ENCODE peak calls at places on chromosomes 2 and 18, in four cellular contexts. One of them, this sample, is unnamed.

GRCh38 chr18:79792096-79792987 is 5.4 kb upstream of the KCNG2 start:
- DNase-seq in trophoblast cell: no peak
- DNase-seq in neural progenitor cell: no peak
- DNase-seq in mammary epithelial cell: no peak
- DNase-seq in this sample: no peak

GRCh38 chr18:24683965-24684364 is 223.5 kb downstream of the HRH4 start:
- DNase-seq in trophoblast cell: no peak
- DNase-seq in neural progenitor cell: no peak
- DNase-seq in mammary epithelial cell: peak
- DNase-seq in this sample: no peak

GRCh38 chr2:62266433-62267038 is 70.6 kb downstream of the B3GNT2 start:
- DNase-seq in trophoblast cell: peak
- DNase-seq in neural progenitor cell: peak
- DNase-seq in mammary epithelial cell: peak
- DNase-seq in this sample: peak

GRCh38 chr2:218648473-218649100 is 10.8 kb downstream of the ZNF142 start:
- DNase-seq in trophoblast cell: peak
- DNase-seq in neural progenitor cell: peak
- DNase-seq in mammary epithelial cell: peak
- DNase-seq in this sample: peak

GRCh38 chr2:174970092-174970491 is 35.1 kb downstream of the CHN1 start:
- DNase-seq in trophoblast cell: peak
- DNase-seq in neural progenitor cell: no peak
- DNase-seq in mammary epithelial cell: peak
- DNase-seq in this sample: peak

GRCh38 chr2:64731746-64732145 is 78.0 kb upstream of the SERTAD2 start:
- DNase-seq in trophoblast cell: no peak
- DNase-seq in neural progenitor cell: no peak
- DNase-seq in mammary epithelial cell: no peak
- DNase-seq in this sample: no peak

GRCh38 chr2:215401896-215402379 is 33.9 kb downstream of the FN1 start:
- DNase-seq in trophoblast cell: no peak
- DNase-seq in neural progenitor cell: no peak
- DNase-seq in mammary epithelial cell: peak
- DNase-seq in this sample: peak

GRCh38 chr2:12487253-12488004 is 229.3 kb upstream of the TRIB2 start:
- DNase-seq in trophoblast cell: no peak
- DNase-seq in neural progenitor cell: no peak
- DNase-seq in mammary epithelial cell: no peak
- DNase-seq in this sample: no peak

GRCh38 chr2:217047209-217047998 is 187.5 kb upstream of the TNP1 start:
- DNase-seq in trophoblast cell: no peak
- DNase-seq in neural progenitor cell: no peak
- DNase-seq in mammary epithelial cell: no peak
- DNase-seq in this sample: peak

GRCh38 chr2:127115471-127116199 is 8.7 kb upstream of the BIN1 start:
- DNase-seq in trophoblast cell: no peak
- DNase-seq in neural progenitor cell: no peak
- DNase-seq in mammary epithelial cell: no peak
- DNase-seq in this sample: no peak

GRCh38 chr2:121409388-121409787 is 121.3 kb upstream of the RNU4ATAC start:
- DNase-seq in trophoblast cell: no peak
- DNase-seq in neural progenitor cell: no peak
- DNase-seq in mammary epithelial cell: no peak
- DNase-seq in this sample: no peak

GRCh38 chr2:216989335-216990129 is 129.7 kb upstream of the TNP1 start:
- DNase-seq in trophoblast cell: no peak
- DNase-seq in neural progenitor cell: no peak
- DNase-seq in mammary epithelial cell: peak
- DNase-seq in this sample: peak

GRCh38 chr2:232562515-232563151 is 12.1 kb downstream of the EIF4E2 start:
- DNase-seq in trophoblast cell: peak
- DNase-seq in neural progenitor cell: no peak
- DNase-seq in mammary epithelial cell: no peak
- DNase-seq in this sample: no peak

GRCh38 chr2:86443601-86444000 is 2.4 kb downstream of the KDM3A start:
- DNase-seq in trophoblast cell: no peak
- DNase-seq in neural progenitor cell: no peak
- DNase-seq in mammary epithelial cell: no peak
- DNase-seq in this sample: no peak
- H3K9ac ChIP-seq in trophoblast cell: no peak
- H3K9ac ChIP-seq in neural progenitor cell: no peak
- H3K9ac ChIP-seq in mammary epithelial cell: no peak
- H3K9ac ChIP-seq in this sample: no peak

GRCh38 chr18:3458952-3459853 is 9.2 kb downstream of the TGIF1 start:
- DNase-seq in trophoblast cell: peak
- DNase-seq in neural progenitor cell: no peak
- DNase-seq in mammary epithelial cell: peak
- DNase-seq in this sample: peak
- H3K4me2 ChIP-seq in trophoblast cell: no peak
- H3K4me2 ChIP-seq in neural progenitor cell: peak
- H3K4me2 ChIP-seq in mammary epithelial cell: no peak
- H3K4me2 ChIP-seq in this sample: peak

GRCh38 chr2:43210467-43211303 is 15.7 kb downstream of the ZFP36L2 start:
- DNase-seq in trophoblast cell: no peak
- DNase-seq in neural progenitor cell: no peak
- DNase-seq in mammary epithelial cell: no peak
- DNase-seq in this sample: peak
- H3K9ac ChIP-seq in trophoblast cell: no peak
- H3K9ac ChIP-seq in neural progenitor cell: no peak
- H3K9ac ChIP-seq in mammary epithelial cell: no peak
- H3K9ac ChIP-seq in this sample: no peak

GRCh38 chr2:28994074-28994473 is 13.0 kb downstream of the TOGARAM2 start:
- DNase-seq in trophoblast cell: no peak
- DNase-seq in neural progenitor cell: no peak
- DNase-seq in mammary epithelial cell: no peak
- DNase-seq in this sample: no peak
- H3K4me2 ChIP-seq in trophoblast cell: no peak
- H3K4me2 ChIP-seq in neural progenitor cell: no peak
- H3K4me2 ChIP-seq in mammary epithelial cell: no peak
- H3K4me2 ChIP-seq in this sample: no peak

DNA sequence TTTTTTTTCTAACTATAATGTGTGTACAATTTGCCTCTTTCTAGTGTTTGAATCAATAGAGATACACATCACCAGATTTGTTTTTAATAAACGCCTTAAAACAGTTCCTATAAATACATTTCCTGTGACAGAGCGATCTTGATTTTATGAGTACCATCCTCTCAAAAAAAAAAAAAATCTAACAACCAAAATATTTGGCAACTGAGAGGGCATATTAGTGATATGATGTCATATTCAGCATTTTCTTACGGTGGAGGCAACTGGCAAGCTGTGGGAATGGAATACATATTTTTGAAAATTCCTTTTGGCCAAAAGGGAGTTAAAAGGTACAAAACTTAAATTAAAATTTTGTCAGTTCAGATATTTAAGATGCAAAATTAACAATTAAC is 268.5 kb downstream of the TCF4 start:
- DNase-seq in trophoblast cell: no peak
- DNase-seq in neural progenitor cell: no peak
- DNase-seq in mammary epithelial cell: no peak
- DNase-seq in this sample: peak
- H3K9ac ChIP-seq in trophoblast cell: no peak
- H3K9ac ChIP-seq in neural progenitor cell: no peak
- H3K9ac ChIP-seq in mammary epithelial cell: peak
- H3K9ac ChIP-seq in this sample: peak

DNA sequence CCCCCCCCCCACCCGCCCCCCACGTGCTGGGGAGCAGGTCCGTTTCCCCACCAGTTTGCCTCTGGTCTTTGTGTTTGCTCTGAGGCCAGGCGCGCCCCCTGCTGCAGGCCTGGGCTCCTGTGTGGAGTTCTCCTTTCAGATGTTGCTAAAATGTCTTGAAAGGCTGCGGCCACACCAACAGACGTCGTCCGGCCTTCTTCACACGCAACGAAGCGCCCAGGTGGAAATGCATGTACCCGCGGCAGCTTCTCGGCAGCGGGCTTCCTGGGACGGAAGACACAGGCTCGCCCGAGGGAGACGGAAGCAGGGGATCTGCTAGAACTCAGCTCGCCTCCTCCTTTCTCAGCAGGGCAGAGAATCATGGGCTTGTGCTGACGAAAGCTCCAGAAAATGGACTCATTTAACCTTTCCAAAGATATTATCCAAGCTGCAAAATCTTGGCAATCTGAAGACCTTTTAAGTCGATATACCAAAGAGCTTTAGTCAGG is 125.3 kb upstream of the ZNF516 start:
- DNase-seq in trophoblast cell: peak
- DNase-seq in neural progenitor cell: peak
- DNase-seq in mammary epithelial cell: peak
- DNase-seq in this sample: peak
- H3K4me2 ChIP-seq in trophoblast cell: peak
- H3K4me2 ChIP-seq in neural progenitor cell: peak
- H3K4me2 ChIP-seq in mammary epithelial cell: peak
- H3K4me2 ChIP-seq in this sample: peak

GRCh38 chr2:227876536-227876882 is 5.1 kb downstream of the DAW1 start:
- DNase-seq in trophoblast cell: no peak
- DNase-seq in neural progenitor cell: no peak
- DNase-seq in mammary epithelial cell: no peak
- DNase-seq in this sample: peak

GRCh38 chr2:227867386-227867785 is 4.0 kb upstream of the DAW1 start:
- DNase-seq in trophoblast cell: peak
- DNase-seq in neural progenitor cell: no peak
- DNase-seq in mammary epithelial cell: no peak
- DNase-seq in this sample: no peak

GRCh38 chr2:227870710-227871374 is 589 bp upstream of the DAW1 start:
- DNase-seq in trophoblast cell: peak
- DNase-seq in neural progenitor cell: no peak
- DNase-seq in mammary epithelial cell: no peak
- DNase-seq in this sample: peak

GRCh38 chr2:227872676-227873075 is 1.2 kb downstream of the DAW1 start:
- DNase-seq in trophoblast cell: peak
- DNase-seq in neural progenitor cell: no peak
- DNase-seq in mammary epithelial cell: no peak
- DNase-seq in this sample: no peak

GRCh38 chr2:227871375-227871788 is at the start of gene DAW1:
- DNase-seq in trophoblast cell: peak
- DNase-seq in neural progenitor cell: no peak
- DNase-seq in mammary epithelial cell: no peak
- DNase-seq in this sample: peak
- H3K9ac ChIP-seq in trophoblast cell: peak
- H3K9ac ChIP-seq in neural progenitor cell: no peak
- H3K9ac ChIP-seq in mammary epithelial cell: no peak
- H3K9ac ChIP-seq in this sample: peak